ENCODE peak calls at places on chromosome 1, in ten cellular contexts. G, Z, T, Q, P, W, B, U, A and O are unnamed samples.

GRCh38 chr1:160726498-160727391 is 12.3 kb upstream of the SLAMF7 start:
- DNase-seq in G (peak; percentile 23), Z (no peak), T (peak; percentile 42), Q (peak; percentile 54), P (peak; percentile 46), W (peak; percentile 40), B (peak; percentile 61), U (peak; percentile 78), A (no peak), O (peak; percentile 94)

GRCh38 chr1:202798792-202799331 is 9.4 kb downstream of the KDM5B start:
- DNase-seq in G (no peak), Z (no peak), T (no peak), Q (no peak), P (no peak), W (no peak), B (no peak), U (no peak), A (no peak), O (no peak)

GRCh38 chr1:225766967-225767413 is 10.6 kb upstream of the SRP9 start:
- DNase-seq in G (no peak), Z (no peak), T (no peak), Q (no peak), P (no peak), W (peak; percentile 68), B (peak; percentile 65), U (no peak), A (peak; percentile 95), O (no peak)

GRCh38 chr1:42957880-42958487 is 684 bp downstream of the SLC2A1 start:
- DNase-seq in G (peak; percentile 51), Z (no peak), T (peak; percentile 52), Q (peak; percentile 46), P (peak; percentile 50), W (peak; percentile 70), B (peak; percentile 89), U (peak; percentile 76), A (no peak), O (no peak)

GRCh38 chr1:62800825-62801306 is 16.9 kb downstream of the ATG4C start:
- DNase-seq in G (no peak), Z (no peak), T (no peak), Q (no peak), P (no peak), W (no peak), B (no peak), U (no peak), A (no peak), O (no peak)

GRCh38 chr1:236288620-236288976 is 6.8 kb upstream of the ERO1B start:
- DNase-seq in G (no peak), Z (no peak), T (no peak), Q (no peak), P (no peak), W (no peak), B (no peak), U (no peak), A (no peak), O (no peak)

GRCh38 chr1:118275716-118276115 is 90.7 kb upstream of the SPAG17 start:
- DNase-seq in G (no peak), Z (no peak), T (no peak), Q (no peak), P (no peak), W (no peak), B (no peak), U (no peak), A (no peak), O (no peak)

GRCh38 chr1:2502210-2502609 is 24.2 kb downstream of the PANK4 start:
- DNase-seq in G (no peak), Z (no peak), T (no peak), Q (no peak), P (no peak), W (no peak), B (no peak), U (no peak), A (no peak), O (no peak)

GRCh38 chr1:159915571-159916239 is 9.6 kb downstream of the TAGLN2 start:
- DNase-seq in G (no peak), Z (no peak), T (no peak), Q (no peak), P (no peak), W (no peak), B (no peak), U (no peak), A (no peak), O (peak; percentile 78)

GRCh38 chr1:206684478-206685255 is at the start of gene MAPKAPK2:
- DNase-seq in G (peak; percentile 87), Z (no peak), T (peak; percentile 82), Q (peak; percentile 75), P (peak; percentile 62), W (peak; percentile 90), B (peak; percentile 96), U (peak; percentile 77), A (no peak), O (no peak)

GRCh38 chr1:218969021-218969420 is 204.7 kb upstream of the LYPLAL1 start:
- DNase-seq in G (no peak), Z (no peak), T (no peak), Q (no peak), P (no peak), W (no peak), B (no peak), U (no peak), A (peak; percentile 31), O (no peak)

GRCh38 chr1:218433744-218434143 is 88.6 kb downstream of the TGFB2 start:
- DNase-seq in G (no peak), Z (no peak), T (no peak), Q (no peak), P (no peak), W (no peak), B (no peak), U (no peak), A (no peak), O (no peak)

GRCh38 chr1:36475341-36475740 is 7.4 kb downstream of the CSF3R start:
- DNase-seq in G (no peak), Z (no peak), T (no peak), Q (no peak), P (no peak), W (no peak), B (no peak), U (no peak), A (no peak), O (no peak)

GRCh38 chr1:16607433-16607851 is 5.9 kb downstream of the NBPF1 start:
- DNase-seq in G (no peak), Z (no peak), T (no peak), Q (no peak), P (no peak), W (no peak), B (no peak), U (no peak), A (no peak), O (no peak)

GRCh38 chr1:227321035-227321434 is 2.7 kb upstream of the CDC42BPA start:
- DNase-seq in G (no peak), Z (no peak), T (no peak), Q (no peak), P (no peak), W (no peak), B (no peak), U (no peak), A (no peak), O (no peak)

GRCh38 chr1:11985851-11986250 is 5.6 kb downstream of the MFN2 start:
- DNase-seq in G (no peak), Z (no peak), T (no peak), Q (no peak), P (no peak), W (no peak), B (no peak), U (no peak), A (no peak), O (no peak)

GRCh38 chr1:26541816-26542711 is 12.5 kb downstream of the RPS6KA1 start:
- DNase-seq in G (peak; percentile 51), Z (no peak), T (peak; percentile 66), Q (peak; percentile 55), P (peak; percentile 70), W (no peak), B (peak; percentile 57), U (peak; percentile 45), A (peak; percentile 72), O (peak; percentile 71)

GRCh38 chr1:93707956-93708355 is 26.3 kb upstream of the BCAR3 start:
- DNase-seq in G (no peak), Z (no peak), T (no peak), Q (no peak), P (no peak), W (no peak), B (no peak), U (no peak), A (no peak), O (no peak)

GRCh38 chr1:245234217-245235120 is 79.7 kb downstream of the KIF26B start:
- DNase-seq in G (peak; percentile 46), Z (no peak), T (peak; percentile 20), Q (no peak), P (no peak), W (no peak), B (no peak), U (no peak), A (no peak), O (peak; percentile 79)

GRCh38 chr1:22569269-22569668 is 6.0 kb downstream of the EPHA8 start:
- DNase-seq in G (no peak), Z (no peak), T (no peak), Q (no peak), P (no peak), W (no peak), B (no peak), U (no peak), A (no peak), O (no peak)

GRCh38 chr1:176469450-176469985 is 6.5 kb downstream of the PAPPA2 start:
- DNase-seq in G (no peak), Z (no peak), T (no peak), Q (no peak), P (no peak), W (no peak), B (no peak), U (no peak), A (no peak), O (no peak)

GRCh38 chr1:46203738-46204405 is 738 bp downstream of the LURAP1 start:
- DNase-seq in G (no peak), Z (no peak), T (peak; percentile 53), Q (no peak), P (no peak), W (no peak), B (peak; percentile 41), U (no peak), A (no peak), O (no peak)

GRCh38 chr1:43414634-43415223 is 25.0 kb downstream of the SZT2 start:
- DNase-seq in G (no peak), Z (no peak), T (no peak), Q (peak; percentile 54), P (peak; percentile 51), W (peak; percentile 26), B (peak; percentile 49), U (peak; percentile 78), A (no peak), O (peak; percentile 70)

GRCh38 chr1:81409262-81409661 is 391.5 kb upstream of the ADGRL2 start:
- DNase-seq in G (no peak), Z (no peak), T (no peak), Q (no peak), P (no peak), W (no peak), B (no peak), U (no peak), A (no peak), O (no peak)

GRCh38 chr1:30950053-30950452 is 41.5 kb upstream of the SDC3 start:
- DNase-seq in G (no peak), Z (no peak), T (no peak), Q (no peak), P (no peak), W (no peak), B (no peak), U (no peak), A (no peak), O (no peak)

GRCh38 chr1:71014110-71014509 is 33.5 kb downstream of the PTGER3 start:
- DNase-seq in G (no peak), Z (no peak), T (no peak), Q (no peak), P (no peak), W (no peak), B (no peak), U (no peak), A (peak; percentile 17), O (no peak)

GRCh38 chr1:39789571-39790110 is 976 bp upstream of the BMP8B start:
- DNase-seq in G (no peak), Z (no peak), T (no peak), Q (no peak), P (no peak), W (no peak), B (no peak), U (no peak), A (no peak), O (no peak)

GRCh38 chr1:228706305-228706704 is 29.0 kb upstream of the RHOU start:
- DNase-seq in G (no peak), Z (no peak), T (no peak), Q (no peak), P (no peak), W (no peak), B (no peak), U (no peak), A (no peak), O (no peak)